ENCODE peak calls at places on chromosomes 11 and 22, in nine cellular contexts. One of them, this sample, is unnamed.

GRCh38 chr22:30182365-30182764 is 64.2 kb downstream of the LIF start:
- DNase-seq in epithelial cell of esophagus: no peak
- DNase-seq in lower lobe of right lung: no peak
- DNase-seq in EL: no peak
- DNase-seq in chondrocyte: no peak
- DNase-seq in GM23248: no peak
- DNase-seq in H4: no peak
- DNase-seq in CD8-positive, alpha-beta T cell: no peak
- DNase-seq in stimulated activated naive CD8-positive, alpha-beta T cell treated with anti-CD3 and anti-CD28 coated beads, Interleukin-15, Interleukin-2, amounts not matched to agents 100 U/mL and 50 U/mL, for 24 hours: no peak
- DNase-seq in this sample: no peak

GRCh38 chr22:28810839-28811491 is 10.6 kb upstream of the XBP1 start:
- DNase-seq in lower lobe of right lung: no peak
- DNase-seq in H4: no peak
- DNase-seq in epithelial cell of esophagus: no peak
- DNase-seq in stimulated activated naive CD8-positive, alpha-beta T cell treated with anti-CD3 and anti-CD28 coated beads, Interleukin-15, Interleukin-2, amounts not matched to agents 100 U/mL and 50 U/mL, for 24 hours: peak; percentile 43
- DNase-seq in GM23248: no peak
- DNase-seq in chondrocyte: no peak
- DNase-seq in EL: no peak
- DNase-seq in CD8-positive, alpha-beta T cell: peak; percentile 52
- DNase-seq in this sample: no peak

GRCh38 chr11:116930177-116930576 is 92.8 kb upstream of the APOA1 start:
- DNase-seq in CD8-positive, alpha-beta T cell: peak; percentile 42
- DNase-seq in epithelial cell of esophagus: no peak
- DNase-seq in chondrocyte: no peak
- DNase-seq in stimulated activated naive CD8-positive, alpha-beta T cell treated with anti-CD3 and anti-CD28 coated beads, Interleukin-15, Interleukin-2, amounts not matched to agents 100 U/mL and 50 U/mL, for 24 hours: peak; percentile 24
- DNase-seq in EL: no peak
- DNase-seq in H4: no peak
- DNase-seq in GM23248: peak; percentile 22
- DNase-seq in lower lobe of right lung: no peak
- DNase-seq in this sample: no peak

GRCh38 chr11:115220881-115221280 is 283.3 kb downstream of the CADM1 start:
- DNase-seq in stimulated activated naive CD8-positive, alpha-beta T cell treated with anti-CD3 and anti-CD28 coated beads, Interleukin-15, Interleukin-2, amounts not matched to agents 100 U/mL and 50 U/mL, for 24 hours: no peak
- DNase-seq in GM23248: no peak
- DNase-seq in epithelial cell of esophagus: no peak
- DNase-seq in CD8-positive, alpha-beta T cell: no peak
- DNase-seq in EL: no peak
- DNase-seq in lower lobe of right lung: no peak
- DNase-seq in chondrocyte: no peak
- DNase-seq in H4: no peak
- DNase-seq in this sample: no peak

GRCh38 chr11:118922745-118923627 is 2.7 kb downstream of the BCL9L start:
- DNase-seq in epithelial cell of esophagus: peak; percentile 22
- DNase-seq in stimulated activated naive CD8-positive, alpha-beta T cell treated with anti-CD3 and anti-CD28 coated beads, Interleukin-15, Interleukin-2, amounts not matched to agents 100 U/mL and 50 U/mL, for 24 hours: no peak
- DNase-seq in EL: no peak
- DNase-seq in GM23248: peak; percentile 45
- DNase-seq in H4: no peak
- DNase-seq in CD8-positive, alpha-beta T cell: peak; percentile 27
- DNase-seq in lower lobe of right lung: no peak
- DNase-seq in chondrocyte: no peak
- DNase-seq in this sample: no peak

GRCh38 chr11:86781546-86781945 is 18.8 kb upstream of the PRSS23 start:
- DNase-seq in CD8-positive, alpha-beta T cell: no peak
- DNase-seq in chondrocyte: no peak
- DNase-seq in EL: no peak
- DNase-seq in epithelial cell of esophagus: no peak
- DNase-seq in H4: no peak
- DNase-seq in lower lobe of right lung: no peak
- DNase-seq in GM23248: no peak
- DNase-seq in stimulated activated naive CD8-positive, alpha-beta T cell treated with anti-CD3 and anti-CD28 coated beads, Interleukin-15, Interleukin-2, amounts not matched to agents 100 U/mL and 50 U/mL, for 24 hours: no peak
- DNase-seq in this sample: no peak

GRCh38 chr11:12242071-12242672 is 131.8 kb downstream of the MICAL2 start:
- DNase-seq in lower lobe of right lung: no peak
- DNase-seq in stimulated activated naive CD8-positive, alpha-beta T cell treated with anti-CD3 and anti-CD28 coated beads, Interleukin-15, Interleukin-2, amounts not matched to agents 100 U/mL and 50 U/mL, for 24 hours: peak; percentile 26
- DNase-seq in CD8-positive, alpha-beta T cell: peak; percentile 44
- DNase-seq in epithelial cell of esophagus: no peak
- DNase-seq in H4: no peak
- DNase-seq in EL: no peak
- DNase-seq in GM23248: no peak
- DNase-seq in chondrocyte: no peak
- DNase-seq in this sample: no peak

GRCh38 chr11:118441770-118442169 is 5.5 kb downstream of the KMT2A start:
- DNase-seq in epithelial cell of esophagus: no peak
- DNase-seq in GM23248: peak; percentile 6
- DNase-seq in lower lobe of right lung: no peak
- DNase-seq in CD8-positive, alpha-beta T cell: no peak
- DNase-seq in H4: no peak
- DNase-seq in chondrocyte: no peak
- DNase-seq in stimulated activated naive CD8-positive, alpha-beta T cell treated with anti-CD3 and anti-CD28 coated beads, Interleukin-15, Interleukin-2, amounts not matched to agents 100 U/mL and 50 U/mL, for 24 hours: peak; percentile 11
- DNase-seq in EL: peak; percentile 1
- DNase-seq in this sample: no peak

GRCh38 chr11:57566035-57566504 is 1.4 kb downstream of the UBE2L6 start:
- DNase-seq in GM23248: peak; percentile 73
- DNase-seq in EL: peak; percentile 71
- DNase-seq in H4: peak; percentile 62
- DNase-seq in CD8-positive, alpha-beta T cell: no peak
- DNase-seq in stimulated activated naive CD8-positive, alpha-beta T cell treated with anti-CD3 and anti-CD28 coated beads, Interleukin-15, Interleukin-2, amounts not matched to agents 100 U/mL and 50 U/mL, for 24 hours: peak; percentile 20
- DNase-seq in lower lobe of right lung: no peak
- DNase-seq in chondrocyte: no peak
- DNase-seq in epithelial cell of esophagus: peak; percentile 29
- DNase-seq in this sample: peak; percentile 63

GRCh38 chr11:67406969-67407699 is 3.3 kb downstream of the TBC1D10C start:
- DNase-seq in GM23248: peak; percentile 28
- DNase-seq in CD8-positive, alpha-beta T cell: peak; percentile 51
- DNase-seq in epithelial cell of esophagus: no peak
- DNase-seq in EL: no peak
- DNase-seq in stimulated activated naive CD8-positive, alpha-beta T cell treated with anti-CD3 and anti-CD28 coated beads, Interleukin-15, Interleukin-2, amounts not matched to agents 100 U/mL and 50 U/mL, for 24 hours: no peak
- DNase-seq in lower lobe of right lung: peak; percentile 46
- DNase-seq in H4: no peak
- DNase-seq in chondrocyte: no peak
- DNase-seq in this sample: no peak

GRCh38 chr22:35330258-35330861 is 30.7 kb downstream of the TOM1 start:
- DNase-seq in H4: peak; percentile 35
- DNase-seq in chondrocyte: no peak
- DNase-seq in epithelial cell of esophagus: peak; percentile 73
- DNase-seq in lower lobe of right lung: peak; percentile 87
- DNase-seq in GM23248: peak; percentile 92
- DNase-seq in CD8-positive, alpha-beta T cell: peak; percentile 60
- DNase-seq in stimulated activated naive CD8-positive, alpha-beta T cell treated with anti-CD3 and anti-CD28 coated beads, Interleukin-15, Interleukin-2, amounts not matched to agents 100 U/mL and 50 U/mL, for 24 hours: peak; percentile 62
- DNase-seq in EL: peak; percentile 92
- DNase-seq in this sample: peak; percentile 85

GRCh38 chr22:45418770-45419138 is 5.3 kb downstream of the RIBC2 start:
- DNase-seq in lower lobe of right lung: no peak
- DNase-seq in stimulated activated naive CD8-positive, alpha-beta T cell treated with anti-CD3 and anti-CD28 coated beads, Interleukin-15, Interleukin-2, amounts not matched to agents 100 U/mL and 50 U/mL, for 24 hours: no peak
- DNase-seq in chondrocyte: no peak
- DNase-seq in epithelial cell of esophagus: no peak
- DNase-seq in H4: no peak
- DNase-seq in CD8-positive, alpha-beta T cell: no peak
- DNase-seq in EL: no peak
- DNase-seq in GM23248: no peak
- DNase-seq in this sample: no peak

GRCh38 chr22:23054531-23055257 is 15.6 kb upstream of the GNAZ start:
- DNase-seq in epithelial cell of esophagus: no peak
- DNase-seq in chondrocyte: peak; percentile 15
- DNase-seq in H4: no peak
- DNase-seq in stimulated activated naive CD8-positive, alpha-beta T cell treated with anti-CD3 and anti-CD28 coated beads, Interleukin-15, Interleukin-2, amounts not matched to agents 100 U/mL and 50 U/mL, for 24 hours: no peak
- DNase-seq in CD8-positive, alpha-beta T cell: no peak
- DNase-seq in EL: no peak
- DNase-seq in lower lobe of right lung: no peak
- DNase-seq in GM23248: no peak
- DNase-seq in this sample: no peak

GRCh38 chr11:93686812-93687211 is 25.3 kb downstream of the CEP295 start:
- DNase-seq in GM23248: peak; percentile 73
- DNase-seq in H4: no peak
- DNase-seq in EL: peak; percentile 44
- DNase-seq in CD8-positive, alpha-beta T cell: no peak
- DNase-seq in epithelial cell of esophagus: no peak
- DNase-seq in lower lobe of right lung: no peak
- DNase-seq in chondrocyte: no peak
- DNase-seq in stimulated activated naive CD8-positive, alpha-beta T cell treated with anti-CD3 and anti-CD28 coated beads, Interleukin-15, Interleukin-2, amounts not matched to agents 100 U/mL and 50 U/mL, for 24 hours: no peak
- DNase-seq in this sample: peak; percentile 70

GRCh38 chr11:129787518-129787917 is 28.1 kb upstream of the TMEM45B start:
- DNase-seq in H4: no peak
- DNase-seq in stimulated activated naive CD8-positive, alpha-beta T cell treated with anti-CD3 and anti-CD28 coated beads, Interleukin-15, Interleukin-2, amounts not matched to agents 100 U/mL and 50 U/mL, for 24 hours: no peak
- DNase-seq in epithelial cell of esophagus: peak; percentile 89
- DNase-seq in lower lobe of right lung: no peak
- DNase-seq in EL: no peak
- DNase-seq in chondrocyte: no peak
- DNase-seq in GM23248: no peak
- DNase-seq in CD8-positive, alpha-beta T cell: no peak
- DNase-seq in this sample: no peak

GRCh38 chr11:1964348-1964747 is 17.2 kb downstream of the MRPL23 start:
- DNase-seq in stimulated activated naive CD8-positive, alpha-beta T cell treated with anti-CD3 and anti-CD28 coated beads, Interleukin-15, Interleukin-2, amounts not matched to agents 100 U/mL and 50 U/mL, for 24 hours: no peak
- DNase-seq in GM23248: no peak
- DNase-seq in EL: no peak
- DNase-seq in lower lobe of right lung: no peak
- DNase-seq in chondrocyte: no peak
- DNase-seq in CD8-positive, alpha-beta T cell: no peak
- DNase-seq in H4: no peak
- DNase-seq in epithelial cell of esophagus: no peak
- DNase-seq in this sample: no peak

GRCh38 chr11:38900156-38900679 is 2302.2 kb upstream of the RAG2 start:
- DNase-seq in CD8-positive, alpha-beta T cell: no peak
- DNase-seq in H4: no peak
- DNase-seq in GM23248: no peak
- DNase-seq in EL: no peak
- DNase-seq in chondrocyte: no peak
- DNase-seq in stimulated activated naive CD8-positive, alpha-beta T cell treated with anti-CD3 and anti-CD28 coated beads, Interleukin-15, Interleukin-2, amounts not matched to agents 100 U/mL and 50 U/mL, for 24 hours: no peak
- DNase-seq in epithelial cell of esophagus: no peak
- DNase-seq in lower lobe of right lung: no peak
- DNase-seq in this sample: no peak

GRCh38 chr11:103652013-103652412 is 384.4 kb upstream of the DDI1 start:
- DNase-seq in epithelial cell of esophagus: no peak
- DNase-seq in lower lobe of right lung: no peak
- DNase-seq in stimulated activated naive CD8-positive, alpha-beta T cell treated with anti-CD3 and anti-CD28 coated beads, Interleukin-15, Interleukin-2, amounts not matched to agents 100 U/mL and 50 U/mL, for 24 hours: no peak
- DNase-seq in GM23248: peak; percentile 31
- DNase-seq in EL: peak; percentile 81
- DNase-seq in CD8-positive, alpha-beta T cell: no peak
- DNase-seq in H4: peak; percentile 27
- DNase-seq in chondrocyte: no peak
- DNase-seq in this sample: no peak

GRCh38 chr22:35375031-35375430 is 5.9 kb upstream of the HMOX1 start:
- DNase-seq in lower lobe of right lung: no peak
- DNase-seq in CD8-positive, alpha-beta T cell: no peak
- DNase-seq in epithelial cell of esophagus: no peak
- DNase-seq in GM23248: peak; percentile 77
- DNase-seq in H4: no peak
- DNase-seq in stimulated activated naive CD8-positive, alpha-beta T cell treated with anti-CD3 and anti-CD28 coated beads, Interleukin-15, Interleukin-2, amounts not matched to agents 100 U/mL and 50 U/mL, for 24 hours: no peak
- DNase-seq in EL: no peak
- DNase-seq in chondrocyte: no peak
- DNase-seq in this sample: no peak

GRCh38 chr22:40955516-40955915 is 4.3 kb downstream of the RBX1 start:
- DNase-seq in GM23248: peak; percentile 81
- DNase-seq in CD8-positive, alpha-beta T cell: no peak
- DNase-seq in chondrocyte: no peak
- DNase-seq in EL: peak; percentile 43
- DNase-seq in epithelial cell of esophagus: no peak
- DNase-seq in stimulated activated naive CD8-positive, alpha-beta T cell treated with anti-CD3 and anti-CD28 coated beads, Interleukin-15, Interleukin-2, amounts not matched to agents 100 U/mL and 50 U/mL, for 24 hours: no peak
- DNase-seq in lower lobe of right lung: no peak
- DNase-seq in H4: no peak
- DNase-seq in this sample: peak; percentile 54

GRCh38 chr11:4065086-4065485 is 29.5 kb upstream of the RRM1 start:
- DNase-seq in chondrocyte: no peak
- DNase-seq in H4: no peak
- DNase-seq in lower lobe of right lung: no peak
- DNase-seq in GM23248: no peak
- DNase-seq in epithelial cell of esophagus: no peak
- DNase-seq in EL: no peak
- DNase-seq in CD8-positive, alpha-beta T cell: no peak
- DNase-seq in stimulated activated naive CD8-positive, alpha-beta T cell treated with anti-CD3 and anti-CD28 coated beads, Interleukin-15, Interleukin-2, amounts not matched to agents 100 U/mL and 50 U/mL, for 24 hours: no peak
- DNase-seq in this sample: no peak

GRCh38 chr11:70040452-70040851 is 37.7 kb upstream of the ANO1 start:
- DNase-seq in lower lobe of right lung: no peak
- DNase-seq in GM23248: no peak
- DNase-seq in H4: no peak
- DNase-seq in CD8-positive, alpha-beta T cell: no peak
- DNase-seq in chondrocyte: no peak
- DNase-seq in epithelial cell of esophagus: no peak
- DNase-seq in EL: no peak
- DNase-seq in stimulated activated naive CD8-positive, alpha-beta T cell treated with anti-CD3 and anti-CD28 coated beads, Interleukin-15, Interleukin-2, amounts not matched to agents 100 U/mL and 50 U/mL, for 24 hours: no peak
- DNase-seq in this sample: no peak

GRCh38 chr11:104614117-104614716 is 284.0 kb downstream of the CASP12 start:
- DNase-seq in EL: no peak
- DNase-seq in lower lobe of right lung: no peak
- DNase-seq in GM23248: no peak
- DNase-seq in epithelial cell of esophagus: no peak
- DNase-seq in stimulated activated naive CD8-positive, alpha-beta T cell treated with anti-CD3 and anti-CD28 coated beads, Interleukin-15, Interleukin-2, amounts not matched to agents 100 U/mL and 50 U/mL, for 24 hours: no peak
- DNase-seq in chondrocyte: no peak
- DNase-seq in CD8-positive, alpha-beta T cell: no peak
- DNase-seq in H4: no peak
- DNase-seq in this sample: no peak

GRCh38 chr22:40498454-40499186 is 128.2 kb downstream of the SGSM3 start:
- DNase-seq in EL: peak; percentile 97
- DNase-seq in stimulated activated naive CD8-positive, alpha-beta T cell treated with anti-CD3 and anti-CD28 coated beads, Interleukin-15, Interleukin-2, amounts not matched to agents 100 U/mL and 50 U/mL, for 24 hours: no peak
- DNase-seq in epithelial cell of esophagus: peak; percentile 98
- DNase-seq in H4: peak; percentile 81
- DNase-seq in GM23248: peak; percentile 89
- DNase-seq in CD8-positive, alpha-beta T cell: no peak
- DNase-seq in chondrocyte: no peak
- DNase-seq in lower lobe of right lung: no peak
- DNase-seq in this sample: peak; percentile 71

GRCh38 chr11:71470956-71471355 is 18.0 kb downstream of the NADSYN1 start:
- DNase-seq in H4: no peak
- DNase-seq in CD8-positive, alpha-beta T cell: no peak
- DNase-seq in EL: no peak
- DNase-seq in stimulated activated naive CD8-positive, alpha-beta T cell treated with anti-CD3 and anti-CD28 coated beads, Interleukin-15, Interleukin-2, amounts not matched to agents 100 U/mL and 50 U/mL, for 24 hours: no peak
- DNase-seq in lower lobe of right lung: no peak
- DNase-seq in chondrocyte: peak; percentile 21
- DNase-seq in GM23248: no peak
- DNase-seq in epithelial cell of esophagus: no peak
- DNase-seq in this sample: no peak

GRCh38 chr11:65708451-65708850 is 3.6 kb upstream of the KAT5 start:
- DNase-seq in EL: no peak
- DNase-seq in GM23248: peak; percentile 24
- DNase-seq in epithelial cell of esophagus: no peak
- DNase-seq in stimulated activated naive CD8-positive, alpha-beta T cell treated with anti-CD3 and anti-CD28 coated beads, Interleukin-15, Interleukin-2, amounts not matched to agents 100 U/mL and 50 U/mL, for 24 hours: no peak
- DNase-seq in H4: no peak
- DNase-seq in chondrocyte: no peak
- DNase-seq in lower lobe of right lung: no peak
- DNase-seq in CD8-positive, alpha-beta T cell: no peak
- DNase-seq in this sample: no peak

GRCh38 chr11:63911440-63911839 is 5.5 kb downstream of the RCOR2 start:
- DNase-seq in stimulated activated naive CD8-positive, alpha-beta T cell treated with anti-CD3 and anti-CD28 coated beads, Interleukin-15, Interleukin-2, amounts not matched to agents 100 U/mL and 50 U/mL, for 24 hours: no peak
- DNase-seq in GM23248: no peak
- DNase-seq in epithelial cell of esophagus: no peak
- DNase-seq in H4: no peak
- DNase-seq in chondrocyte: no peak
- DNase-seq in EL: no peak
- DNase-seq in lower lobe of right lung: no peak
- DNase-seq in CD8-positive, alpha-beta T cell: no peak
- DNase-seq in this sample: no peak

GRCh38 chr11:46898396-46899095 is 19.8 kb downstream of the LRP4 start:
- DNase-seq in H4: no peak
- DNase-seq in CD8-positive, alpha-beta T cell: no peak
- DNase-seq in stimulated activated naive CD8-positive, alpha-beta T cell treated with anti-CD3 and anti-CD28 coated beads, Interleukin-15, Interleukin-2, amounts not matched to agents 100 U/mL and 50 U/mL, for 24 hours: no peak
- DNase-seq in epithelial cell of esophagus: peak; percentile 80
- DNase-seq in chondrocyte: no peak
- DNase-seq in lower lobe of right lung: no peak
- DNase-seq in EL: no peak
- DNase-seq in GM23248: no peak
- DNase-seq in this sample: no peak

GRCh38 chr11:3156661-3157311 is 8.3 kb downstream of the OSBPL5 start:
- DNase-seq in stimulated activated naive CD8-positive, alpha-beta T cell treated with anti-CD3 and anti-CD28 coated beads, Interleukin-15, Interleukin-2, amounts not matched to agents 100 U/mL and 50 U/mL, for 24 hours: no peak
- DNase-seq in CD8-positive, alpha-beta T cell: peak; percentile 6
- DNase-seq in epithelial cell of esophagus: no peak
- DNase-seq in lower lobe of right lung: peak; percentile 53
- DNase-seq in H4: no peak
- DNase-seq in chondrocyte: peak; percentile 74
- DNase-seq in EL: no peak
- DNase-seq in GM23248: no peak
- DNase-seq in this sample: no peak

GRCh38 chr22:37636186-37636948 is 3.1 kb upstream of the SH3BP1 start:
- DNase-seq in epithelial cell of esophagus: no peak
- DNase-seq in CD8-positive, alpha-beta T cell: no peak
- DNase-seq in EL: peak; percentile 78
- DNase-seq in stimulated activated naive CD8-positive, alpha-beta T cell treated with anti-CD3 and anti-CD28 coated beads, Interleukin-15, Interleukin-2, amounts not matched to agents 100 U/mL and 50 U/mL, for 24 hours: peak; percentile 48
- DNase-seq in GM23248: peak; percentile 27
- DNase-seq in lower lobe of right lung: no peak
- DNase-seq in H4: no peak
- DNase-seq in chondrocyte: no peak
- DNase-seq in this sample: peak; percentile 59

This sample was measured in GM03348.